ENCODE peak calls at places on chromosomes 11 and 22, in seven cellular contexts. Q is A549, G is WTC11, U is SK-N-SH, D is H1, M is endothelial cell of umbilical vein, S is GM12878. P is an unnamed sample.

GRCh38 chr11:134537941-134538340 is 125.9 kb upstream of the B3GAT1 start:
- DNase-seq in Q (no peak), G (no peak), U (no peak), D (no peak), M (no peak), S (no peak), P (no peak)

GRCh38 chr11:66547662-66548009 is 933 bp downstream of the ACTN3 start:
- DNase-seq in Q (no peak), G (peak), U (no peak), D (no peak), M (no peak), S (no peak), P (no peak)

GRCh38 chr22:20792221-20792965 is 18.5 kb downstream of the SERPIND1 start:
- DNase-seq in Q (no peak), G (no peak), U (no peak), D (no peak), M (no peak), S (no peak), P (no peak)

GRCh38 chr22:37145415-37146385 is 4.0 kb downstream of the IL2RB start:
- DNase-seq in Q (no peak), G (no peak), U (no peak), D (no peak), M (no peak), S (no peak), P (no peak)

GRCh38 chr22:31995046-31995445 is 48.0 kb upstream of the SLC5A1 start:
- DNase-seq in Q (no peak), G (no peak), U (no peak), D (no peak), M (no peak), S (no peak), P (peak)

GRCh38 chr22:17106161-17106784 is 14.9 kb downstream of the TMEM121B start:
- DNase-seq in Q (no peak), G (peak), U (no peak), D (no peak), M (no peak), S (no peak), P (peak)

GRCh38 chr11:64094463-64095223 is 58.9 kb downstream of the FLRT1 start:
- DNase-seq in Q (peak), G (no peak), U (no peak), D (no peak), M (peak), S (no peak), P (peak)

GRCh38 chr11:18699848-18700261 is 1.3 kb downstream of the TMEM86A start:
- DNase-seq in Q (no peak), G (no peak), U (no peak), D (no peak), M (no peak), S (no peak), P (no peak)

GRCh38 chr22:18031670-18032454 is 7.5 kb upstream of the MICAL3 start:
- DNase-seq in Q (peak), G (no peak), U (no peak), D (no peak), M (no peak), S (no peak), P (no peak)

GRCh38 chr11:102467080-102467708 is 14.6 kb upstream of the TMEM123 start:
- DNase-seq in Q (no peak), G (no peak), U (no peak), D (no peak), M (no peak), S (no peak), P (no peak)

GRCh38 chr11:80383655-80384054 is 942.8 kb upstream of the TENM4 start:
- DNase-seq in Q (no peak), G (no peak), U (peak), D (no peak), M (no peak), S (no peak), P (no peak)

GRCh38 chr22:41517172-41518047 is 26.9 kb downstream of the POLR3H start:
- DNase-seq in Q (peak), G (peak), U (peak), D (no peak), M (peak), S (no peak), P (peak)

GRCh38 chr11:7353100-7353499 is 101.4 kb downstream of the SYT9 start:
- DNase-seq in Q (peak), G (peak), U (no peak), D (no peak), M (peak), S (peak), P (peak)

GRCh38 chr11:62054484-62055121 is 69.2 kb upstream of the INCENP start:
- DNase-seq in Q (peak), G (peak), U (no peak), D (no peak), M (peak), S (no peak), P (peak)

GRCh38 chr11:128667873-128668272 is 26.0 kb upstream of the FLI1 start:
- DNase-seq in Q (no peak), G (no peak), U (no peak), D (no peak), M (no peak), S (no peak), P (no peak)

GRCh38 chr11:112837162-112837826 is 123.9 kb upstream of the NCAM1 start:
- DNase-seq in Q (no peak), G (no peak), U (peak), D (no peak), M (no peak), S (no peak), P (peak)
- TF ChIP-seq MAX in Q (no peak), G (no peak), U (no peak), D (no peak), M (no peak), S (no peak), P (no peak)

DNA sequence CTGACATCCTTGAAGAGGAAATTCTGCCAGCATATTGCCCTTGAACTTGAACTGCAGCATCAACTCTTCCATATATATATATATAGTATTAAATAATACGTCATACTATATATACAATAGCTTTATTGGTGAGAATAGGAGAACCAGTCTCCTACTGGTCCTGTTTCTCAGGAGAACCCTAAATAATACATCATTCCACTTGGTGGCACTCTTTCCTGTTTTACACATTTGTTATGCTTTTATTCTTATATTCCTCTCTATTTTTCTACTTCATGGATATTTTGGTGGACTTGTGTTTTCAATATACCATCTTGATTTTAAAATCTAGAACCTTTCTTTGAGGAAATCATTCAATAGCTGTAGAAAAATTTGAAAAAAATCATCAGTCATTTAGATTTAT is 193.3 kb downstream of the TRPC6 start:
- DNase-seq in Q (no peak), G (no peak), U (no peak), D (no peak), M (no peak), S (no peak), P (peak)
- TF ChIP-seq CTCF in Q (peak), G (no peak), U (peak), D (no peak), M (no peak), S (no peak), P (peak)

GRCh38 chr22:44996120-44996519 is 13.7 kb downstream of the PHF21B start:
- DNase-seq in Q (no peak), G (no peak), U (no peak), D (no peak), M (no peak), S (no peak), P (no peak)
- TF ChIP-seq MAX in Q (no peak), G (no peak), U (no peak), D (no peak), M (no peak), S (no peak), P (no peak)

GRCh38 chr11:26134481-26135355 is 197.2 kb upstream of the ANO3 start:
- DNase-seq in Q (no peak), G (no peak), U (peak), D (no peak), M (peak), S (no peak), P (peak)
- TF ChIP-seq CTCF in Q (no peak), G (no peak), U (peak), D (peak), M (no peak), S (peak), P (peak)

DNA sequence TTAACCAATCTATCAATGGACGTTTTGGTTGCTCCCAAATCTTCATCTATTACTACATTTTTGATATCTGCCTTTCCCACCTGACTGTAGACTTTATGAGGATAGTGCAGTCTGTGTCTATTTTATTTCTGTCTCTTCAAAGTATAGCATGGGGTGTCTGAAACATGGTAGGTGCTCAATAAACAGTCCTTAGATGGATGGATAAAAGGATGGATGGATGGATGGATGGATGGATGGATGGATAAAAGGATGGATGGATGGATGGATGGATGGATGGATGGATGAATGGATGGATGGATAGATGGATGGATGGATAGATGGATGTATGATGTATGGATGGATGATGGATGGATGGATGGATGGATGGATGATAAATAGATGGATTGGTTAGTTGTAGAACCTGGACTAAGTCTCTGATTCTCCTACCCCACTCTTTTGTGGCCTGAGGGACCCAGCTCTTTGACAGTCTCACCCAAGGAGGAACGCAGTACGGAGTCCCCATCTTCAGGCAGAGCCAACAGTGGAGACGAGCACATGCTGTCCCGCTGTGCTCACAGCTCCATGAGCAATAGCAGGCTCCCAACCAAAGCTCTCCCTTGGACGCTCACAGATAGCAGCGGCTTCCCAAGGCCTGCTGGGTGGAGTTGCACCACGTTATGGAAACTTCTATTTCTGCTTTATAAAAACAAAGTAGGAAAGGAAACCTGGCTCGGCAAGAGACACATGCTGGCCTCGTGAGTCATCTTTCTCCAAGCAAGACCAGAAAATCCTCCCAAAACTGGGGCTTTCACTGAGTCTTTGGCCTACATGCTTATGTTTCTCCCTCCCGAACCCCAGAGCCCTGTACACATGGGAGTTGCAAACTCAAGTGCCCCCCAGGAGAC is 448.0 kb downstream of the MIAT start:
- DNase-seq in Q (no peak), G (no peak), U (no peak), D (no peak), M (peak), S (no peak), P (no peak)
- TF ChIP-seq MAX in Q (no peak), G (no peak), U (no peak), D (no peak), M (no peak), S (no peak), P (no peak)

GRCh38 chr11:22037505-22037904 is 155.4 kb upstream of the ANO5 start:
- DNase-seq in Q (no peak), G (peak), U (no peak), D (no peak), M (no peak), S (no peak), P (no peak)
- TF ChIP-seq CTCF in Q (no peak), G (no peak), U (no peak), D (no peak), M (no peak), S (no peak), P (no peak)

GRCh38 chr11:123166095-123166559 is 28.9 kb downstream of the CLMP start:
- DNase-seq in Q (no peak), G (peak), U (peak), D (peak), M (no peak), S (no peak), P (peak)

GRCh38 chr11:123169821-123170220 is 25.2 kb downstream of the CLMP start:
- DNase-seq in Q (no peak), G (no peak), U (no peak), D (no peak), M (no peak), S (no peak), P (no peak)

GRCh38 chr11:123170929-123171328 is 24.1 kb downstream of the CLMP start:
- DNase-seq in Q (no peak), G (no peak), U (no peak), D (no peak), M (no peak), S (no peak), P (no peak)

GRCh38 chr11:123168955-123169484 is 26.0 kb downstream of the CLMP start:
- DNase-seq in Q (no peak), G (no peak), U (no peak), D (no peak), M (no peak), S (no peak), P (no peak)

GRCh38 chr11:123168236-123168635 is 26.8 kb downstream of the CLMP start:
- DNase-seq in Q (no peak), G (no peak), U (no peak), D (no peak), M (no peak), S (no peak), P (no peak)
- TF ChIP-seq MAX in Q (no peak), G (no peak), U (no peak), D (no peak), M (no peak), S (no peak), P (no peak)